ENCODE peak calls at places on chromosomes 11 and 22, in four cellular contexts. V is suprapubic skin, J is foreskin keratinocyte, O is thyroid gland. Y is an unnamed sample. For H3K27me3, the result is how much of the 10 kb centered on the place peaks cover.

GRCh38 chr11:120013325-120014250 is 124.3 kb downstream of the TRIM29 start:
- DNase-seq in J (peak), V (no peak), O (peak), Y (peak)

GRCh38 chr22:49724893-49725489 is 102.7 kb downstream of the BRD1 start:
- DNase-seq in O (peak), V (no peak), J (peak), Y (peak)

GRCh38 chr22:29004647-29005371 is 56.8 kb downstream of the C22orf31 start:
- DNase-seq in O (peak), J (no peak), V (no peak), Y (peak)

GRCh38 chr11:104490182-104490581 is 326.2 kb upstream of the PDGFD start:
- DNase-seq in V (no peak), J (no peak), O (no peak), Y (no peak)

GRCh38 chr22:50498322-50498861 is 9.1 kb downstream of the LMF2 start:
- DNase-seq in O (peak), V (peak), J (peak), Y (peak)

GRCh38 chr11:61162092-61162935 is 1.1 kb upstream of the VPS37C start:
- DNase-seq in O (no peak), V (no peak), J (peak), Y (peak)

GRCh38 chr22:49960967-49961600 is 512 bp downstream of the PIM3 start:
- DNase-seq in O (peak), V (peak), J (no peak), Y (peak)

GRCh38 chr22:50184004-50184461 is 1.7 kb upstream of the TRABD start:
- DNase-seq in O (peak), V (no peak), J (no peak), Y (peak)

GRCh38 chr11:115682101-115682500 is 177.9 kb upstream of the CADM1 start:
- DNase-seq in J (no peak), O (no peak), V (no peak), Y (no peak)

GRCh38 chr11:27304514-27304913 is 58.5 kb downstream of the CCDC34 start:
- DNase-seq in O (no peak), J (no peak), V (no peak), Y (no peak)

GRCh38 chr22:19868773-19869471 is 14.2 kb upstream of the GNB1L start:
- DNase-seq in V (peak), O (peak), J (peak), Y (no peak)

GRCh38 chr11:29336727-29337212 is 680.1 kb downstream of the KCNA4 start:
- DNase-seq in O (no peak), V (no peak), J (no peak), Y (no peak)

GRCh38 chr11:76655466-76656086 is 15.0 kb downstream of the LRRC32 start:
- DNase-seq in O (no peak), V (peak), J (no peak), Y (no peak)

GRCh38 chr22:30565341-30565740 is 9.1 kb downstream of the GAL3ST1 start:
- DNase-seq in V (no peak), J (no peak), O (no peak), Y (no peak)

GRCh38 chr11:125215951-125216350 is 51.4 kb downstream of the PKNOX2 start:
- DNase-seq in O (no peak), V (no peak), J (no peak), Y (no peak)

GRCh38 chr11:125218336-125218735 is 53.8 kb downstream of the PKNOX2 start:
- DNase-seq in O (no peak), V (no peak), J (no peak), Y (no peak)

GRCh38 chr11:125211191-125211953 is 46.8 kb downstream of the PKNOX2 start:
- DNase-seq in V (no peak), J (peak), O (no peak), Y (no peak)

GRCh38 chr11:125215205-125215565 is 50.6 kb downstream of the PKNOX2 start:
- DNase-seq in V (no peak), J (no peak), O (no peak), Y (no peak)

GRCh38 chr11:125214466-125215204 is 50.1 kb downstream of the PKNOX2 start:
- DNase-seq in V (no peak), J (no peak), O (no peak), Y (no peak)
- H3K27me3 ChIP-seq in V (under half), J (under half), O (under half), Y (under half)

GRCh38 chr11:67671211-67671520 is 3.3 kb downstream of the ALDH3B2 start:
- DNase-seq in O (no peak), V (no peak), J (no peak), Y (no peak)
- H3K27me3 ChIP-seq in O (under half), V (under half), J (under half), Y (under half)

DNA sequence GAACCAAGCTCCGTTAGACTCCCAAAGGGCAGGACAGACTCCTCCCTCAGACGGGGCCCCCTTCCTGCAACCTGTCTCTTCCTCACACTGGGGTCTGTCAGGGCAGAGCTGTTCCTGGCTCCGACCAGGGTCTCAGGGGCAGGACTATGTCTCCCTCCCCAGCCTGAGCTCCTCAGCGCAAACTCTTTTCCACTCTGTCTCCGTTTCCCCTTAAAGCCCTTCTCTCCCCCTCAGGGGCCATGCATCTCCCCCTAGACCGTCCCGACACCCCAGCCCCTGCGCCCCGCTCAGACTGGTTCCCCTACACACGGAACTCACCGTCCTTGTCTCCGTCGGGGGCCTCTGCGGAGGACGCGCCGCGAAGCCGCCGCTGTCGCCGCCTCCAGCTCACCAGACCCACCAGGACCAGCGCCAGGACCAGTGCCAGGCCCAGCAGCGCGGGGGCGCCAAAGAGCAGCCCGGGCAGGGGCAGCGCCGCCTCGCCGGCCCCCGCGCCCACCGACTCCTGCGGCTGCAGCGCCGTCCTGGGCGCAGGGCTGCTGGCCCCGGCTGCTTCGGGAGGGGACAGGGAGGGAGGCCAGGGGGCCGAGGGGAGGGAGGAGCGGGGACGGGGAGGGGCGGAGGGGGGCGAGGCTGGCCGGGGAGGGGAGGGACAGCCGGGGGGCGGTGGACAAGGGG is 684 bp downstream of the TNFRSF13C start:
- DNase-seq in O (peak), V (no peak), J (no peak), Y (peak)
- H3K27me3 ChIP-seq in O (under half), V (under half), J (under half), Y (under half)

GRCh38 chr11:129589190-129589589 is 213.5 kb downstream of the BARX2 start:
- DNase-seq in J (no peak), V (no peak), O (no peak), Y (no peak)
- H3K27me3 ChIP-seq in J (under half), V (under half), O (under half), Y (under half)

DNA sequence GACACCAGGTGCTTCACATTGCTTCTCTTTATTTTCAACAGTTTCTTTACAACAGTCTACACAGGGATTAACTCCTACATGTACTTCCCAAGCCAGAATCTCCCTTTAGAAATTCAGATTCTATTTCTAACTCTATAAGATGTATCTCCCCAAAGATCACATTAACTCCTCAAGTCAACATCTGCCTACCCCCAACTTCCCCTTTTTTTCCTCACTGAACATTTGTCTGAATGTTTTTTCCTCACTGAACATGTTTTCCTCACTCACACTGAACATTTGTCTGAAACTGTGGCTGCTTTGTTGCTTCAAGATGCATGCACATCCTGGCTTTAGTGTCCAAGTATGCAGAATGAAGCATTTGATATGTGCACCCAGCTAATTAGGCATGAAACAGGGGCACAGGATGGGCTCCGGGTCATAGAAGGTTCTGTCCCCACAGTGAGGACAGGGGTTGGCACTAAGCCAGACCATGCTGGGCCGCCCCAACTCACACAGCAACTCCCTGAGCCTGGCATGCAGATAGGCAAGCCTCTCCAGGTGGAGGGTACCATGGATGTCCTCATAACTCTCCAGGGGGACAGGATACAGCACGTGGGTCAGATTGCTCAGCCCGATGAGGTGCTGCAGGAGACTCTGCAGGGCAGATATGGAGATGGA is 11.2 kb downstream of the PRAME start:
- DNase-seq in O (no peak), J (no peak), V (no peak), Y (no peak)
- H3K27me3 ChIP-seq in O (under half), J (under half), V (under half), Y (under half)

DNA sequence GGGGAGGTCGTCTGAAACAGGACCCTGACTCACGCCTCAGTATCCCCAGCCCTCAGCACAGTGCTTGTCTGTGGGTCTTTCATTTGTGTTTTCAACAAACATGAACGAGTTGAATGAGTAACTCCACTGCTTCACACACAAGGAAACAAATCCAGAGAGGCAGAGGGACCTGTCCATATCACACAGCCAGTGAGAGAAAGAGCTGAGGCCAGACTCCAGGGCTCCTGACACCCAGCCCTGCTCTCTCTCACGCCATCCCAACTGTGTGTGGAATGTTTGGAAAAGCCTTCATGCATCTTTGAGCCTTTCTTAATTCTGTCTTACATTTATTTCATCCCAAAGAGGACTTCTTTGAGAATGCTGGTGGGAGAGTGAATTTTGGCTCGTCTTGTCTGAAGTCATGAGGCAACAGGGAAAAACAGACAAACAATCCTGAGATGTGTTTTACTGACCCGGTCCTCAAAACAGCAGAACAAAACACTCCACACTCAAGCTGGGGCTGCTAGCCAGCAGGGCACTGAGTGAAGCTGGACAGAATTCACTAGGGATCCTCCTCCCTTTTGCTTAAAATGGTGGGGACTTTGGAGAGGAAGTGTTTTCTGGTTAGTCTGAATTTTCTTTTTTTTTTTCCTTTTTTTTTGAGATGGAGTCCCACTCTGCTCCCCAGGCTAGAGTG is 19.7 kb upstream of the ALG8 start:
- DNase-seq in J (no peak), V (no peak), O (peak), Y (no peak)
- H3K27me3 ChIP-seq in J (under half), V (under half), O (under half), Y (under half)

GRCh38 chr11:44463751-44464150 is 101.7 kb upstream of the CD82 start:
- DNase-seq in J (no peak), O (no peak), V (no peak), Y (no peak)

GRCh38 chr11:44467931-44468330 is 97.5 kb upstream of the CD82 start:
- DNase-seq in J (no peak), O (no peak), V (no peak), Y (no peak)

GRCh38 chr11:44466531-44467179 is 98.8 kb upstream of the CD82 start:
- DNase-seq in V (peak), O (no peak), J (no peak), Y (no peak)

GRCh38 chr11:44467413-44467812 is 98.0 kb upstream of the CD82 start:
- DNase-seq in O (no peak), V (peak), J (no peak), Y (no peak)

GRCh38 chr11:44464741-44465140 is 100.7 kb upstream of the CD82 start:
- DNase-seq in O (no peak), V (no peak), J (peak), Y (no peak)
- H3K27me3 ChIP-seq in O (under half), V (under half), J (half or more), Y (under half)

GRCh38 chr22:48368975-48369525 is 1458.6 kb downstream of the BRD1 start:
- DNase-seq in O (no peak), V (no peak), J (no peak), Y (no peak)

GRCh38 chr22:48367731-48368130 is 1459.9 kb downstream of the BRD1 start:
- DNase-seq in V (peak), J (no peak), O (no peak), Y (no peak)

GRCh38 chr22:48366056-48366455 is 1461.6 kb downstream of the BRD1 start:
- DNase-seq in V (no peak), J (no peak), O (no peak), Y (no peak)

GRCh38 chr22:48365386-48365785 is 1462.3 kb downstream of the BRD1 start:
- DNase-seq in V (peak), J (no peak), O (no peak), Y (peak)

DNA sequence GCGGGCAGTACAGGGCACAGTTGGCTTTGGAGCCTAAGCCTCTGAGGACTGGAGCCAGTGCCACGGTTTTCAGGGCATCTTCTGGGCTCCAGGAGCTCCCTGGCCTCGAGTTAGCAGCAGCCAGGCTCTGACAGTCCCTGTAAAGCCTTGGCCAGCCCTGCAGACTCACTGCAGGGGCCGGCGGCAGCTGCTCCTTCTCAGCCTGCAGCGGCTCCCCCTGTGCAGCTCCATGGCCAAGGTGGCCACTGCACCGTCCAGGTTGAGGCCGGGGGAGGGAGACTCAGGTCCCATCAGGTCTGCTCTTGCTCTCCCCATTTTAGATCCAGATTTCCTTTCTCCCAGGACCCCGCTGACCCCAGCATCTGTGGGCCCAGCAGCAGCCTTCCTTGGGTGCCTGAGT is 1461.1 kb downstream of the BRD1 start:
- DNase-seq in V (peak), J (no peak), O (no peak), Y (peak)
- H3K27me3 ChIP-seq in V (under half), J (under half), O (under half), Y (under half)

GRCh38 chr11:71186861-71187260 is 65.5 kb downstream of the SHANK2 start:
- DNase-seq in J (no peak), O (no peak), V (no peak), Y (no peak)

GRCh38 chr11:71188886-71189767 is 63.2 kb downstream of the SHANK2 start:
- DNase-seq in O (no peak), V (no peak), J (no peak), Y (no peak)

GRCh38 chr11:71190551-71190950 is 61.8 kb downstream of the SHANK2 start:
- DNase-seq in V (peak), O (no peak), J (no peak), Y (no peak)

GRCh38 chr11:71189768-71190315 is 62.5 kb downstream of the SHANK2 start:
- DNase-seq in J (no peak), O (no peak), V (no peak), Y (no peak)

GRCh38 chr11:71188073-71188472 is 64.3 kb downstream of the SHANK2 start:
- DNase-seq in V (peak), J (no peak), O (no peak), Y (no peak)
- H3K27me3 ChIP-seq in V (under half), J (under half), O (under half), Y (under half)

GRCh38 chr11:69791266-69791665 is 16.1 kb upstream of the FGF4 start:
- DNase-seq in V (no peak), O (no peak), J (no peak), Y (no peak)

GRCh38 chr11:69787457-69787856 is 12.3 kb upstream of the FGF4 start:
- DNase-seq in O (no peak), J (no peak), V (no peak), Y (no peak)

GRCh38 chr11:69787906-69788305 is 12.8 kb upstream of the FGF4 start:
- DNase-seq in V (no peak), O (no peak), J (no peak), Y (no peak)

GRCh38 chr11:69792611-69793010 is 17.5 kb upstream of the FGF4 start:
- DNase-seq in O (no peak), J (no peak), V (no peak), Y (no peak)

GRCh38 chr11:69788956-69789355 is 13.8 kb upstream of the FGF4 start:
- DNase-seq in O (no peak), V (no peak), J (no peak), Y (no peak)
- H3K27me3 ChIP-seq in O (under half), V (under half), J (under half), Y (under half)